ENCODE peak calls at places on chromosomes 1 and 21, in ten cellular contexts. U is fibroblast of lung; I is IMR-90; L is left lung; G is tibial artery; X is keratinocyte; W is hepatocyte; Q is CD4-positive, alpha-beta memory T cell; J is Panc1; S is psoas muscle. B is an unnamed sample.

GRCh38 chr1:7298145-7298544 is 473.0 kb upstream of the VAMP3 start:
- DNase-seq in Q (no peak), I (no peak), U (no peak), W (no peak), S (no peak), G (no peak), J (no peak), X (no peak), L (no peak), B (no peak)

GRCh38 chr1:3111616-3112021 is 42.6 kb downstream of the PRDM16 start:
- DNase-seq in J (no peak), U (no peak), Q (no peak), L (no peak), S (no peak), X (no peak), G (no peak), W (no peak), I (no peak), B (no peak)

GRCh38 chr1:180922637-180923023 is 9.9 kb downstream of the KIAA1614 start:
- DNase-seq in X (no peak), Q (no peak), U (no peak), W (no peak), J (no peak), S (no peak), G (no peak), L (peak; percentile 6), I (no peak), B (no peak)

GRCh38 chr1:234597894-234598293 is 12.1 kb downstream of the IRF2BP2 start:
- DNase-seq in U (peak; percentile 47), Q (peak; percentile 61), W (peak; percentile 52), J (no peak), S (no peak), G (no peak), L (no peak), X (no peak), I (peak; percentile 66), B (no peak)

GRCh38 chr1:36224537-36225297 is 474 bp downstream of the THRAP3 start:
- DNase-seq in G (peak; percentile 83), I (peak; percentile 83), X (peak; percentile 21), L (peak; percentile 93), J (peak; percentile 38), U (peak; percentile 84), W (peak; percentile 89), S (peak; percentile 79), Q (no peak), B (peak; percentile 88)

GRCh38 chr1:58786927-58787245 is 3.0 kb upstream of the JUN start:
- DNase-seq in I (no peak), J (no peak), Q (no peak), X (no peak), U (no peak), G (no peak), S (no peak), L (no peak), W (no peak), B (no peak)

GRCh38 chr1:14629363-14629762 is 30.9 kb downstream of the KAZN start:
- DNase-seq in S (no peak), Q (no peak), L (no peak), G (no peak), I (no peak), J (no peak), U (no peak), W (no peak), X (no peak), B (no peak)

GRCh38 chr1:212914789-212915188 is 35.6 kb upstream of the VASH2 start:
- DNase-seq in W (no peak), L (no peak), U (no peak), I (no peak), Q (no peak), G (no peak), X (no peak), S (no peak), J (no peak), B (no peak)

GRCh38 chr1:25813734-25814471 is 5.9 kb upstream of the MTFR1L start:
- DNase-seq in S (no peak), G (no peak), U (no peak), W (no peak), I (no peak), X (no peak), Q (no peak), J (no peak), L (no peak), B (no peak)

GRCh38 chr1:192936313-192937018 is 122.7 kb downstream of the UCHL5 start:
- DNase-seq in Q (no peak), U (no peak), I (no peak), X (no peak), S (no peak), G (no peak), W (no peak), L (no peak), J (no peak), B (no peak)

GRCh38 chr1:19338323-19338762 is 26.2 kb downstream of the SLC66A1 start:
- DNase-seq in Q (no peak), G (no peak), S (no peak), U (no peak), L (no peak), X (no peak), I (no peak), W (peak; percentile 66), J (no peak), B (no peak)

GRCh38 chr1:169312084-169312954 is 55.3 kb downstream of the NME7 start:
- DNase-seq in L (no peak), W (peak; percentile 47), I (peak; percentile 98), Q (peak; percentile 3), J (peak; percentile 90), S (no peak), G (no peak), U (peak; percentile 99), X (peak; percentile 56), B (no peak)

GRCh38 chr1:217526636-217527035 is 104.3 kb downstream of the GPATCH2 start:
- DNase-seq in X (peak; percentile 13), Q (no peak), G (no peak), S (no peak), I (no peak), J (no peak), L (no peak), W (no peak), U (no peak), B (no peak)

GRCh38 chr1:38835230-38835827 is 24.2 kb downstream of the RRAGC start:
- DNase-seq in Q (peak; percentile 70), J (peak; percentile 72), W (peak; percentile 90), L (no peak), S (no peak), X (peak; percentile 55), I (peak; percentile 87), G (no peak), U (peak; percentile 77), B (no peak)

GRCh38 chr1:173870252-173871075 is 2.3 kb downstream of the ZBTB37 start:
- DNase-seq in W (no peak), Q (peak; percentile 37), X (no peak), S (no peak), U (no peak), I (no peak), G (no peak), J (no peak), L (no peak), B (no peak)

GRCh38 chr1:30856260-30856790 is 52.2 kb downstream of the SDC3 start:
- DNase-seq in S (no peak), W (no peak), G (no peak), U (peak; percentile 53), L (no peak), J (no peak), Q (no peak), I (no peak), X (no peak), B (peak; percentile 73)

DNA sequence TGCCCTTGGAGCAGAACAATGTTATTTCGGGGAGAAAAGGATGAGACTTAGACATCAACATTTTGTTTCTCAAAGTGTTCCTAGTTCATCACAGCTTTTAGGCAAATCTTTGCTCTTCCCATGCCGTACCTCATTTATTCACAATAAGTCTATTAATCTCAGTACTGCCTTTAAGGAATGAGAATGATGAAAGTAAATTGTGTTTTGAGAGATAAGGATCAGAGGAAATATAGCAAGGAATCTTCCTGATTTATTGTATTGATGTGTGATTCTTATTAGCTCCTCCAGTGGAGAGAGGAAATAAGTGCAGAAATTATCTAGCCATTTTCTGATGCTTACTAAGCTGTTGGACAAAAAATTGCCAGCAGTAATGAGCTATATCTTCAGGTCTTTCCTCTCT is 2.0 kb downstream of the POLR3C start:
- DNase-seq in S (no peak), J (no peak), X (no peak), G (no peak), I (no peak), Q (no peak), W (no peak), L (no peak), U (no peak), B (no peak)
- H3K36me3 ChIP-seq in S (peaks cover 59% of the 10 kb centered on the region), J (peaks cover 22% of the 10 kb centered on the region), X (peaks cover 18% of the 10 kb centered on the region), G (peaks cover 46% of the 10 kb centered on the region), I (peaks cover 26% of the 10 kb centered on the region), Q (peaks cover 43% of the 10 kb centered on the region), W (peaks cover 4% of the 10 kb centered on the region), L (peaks cover 52% of the 10 kb centered on the region), U (peaks cover 14% of the 10 kb centered on the region), B (peaks cover 5% of the 10 kb centered on the region)

DNA sequence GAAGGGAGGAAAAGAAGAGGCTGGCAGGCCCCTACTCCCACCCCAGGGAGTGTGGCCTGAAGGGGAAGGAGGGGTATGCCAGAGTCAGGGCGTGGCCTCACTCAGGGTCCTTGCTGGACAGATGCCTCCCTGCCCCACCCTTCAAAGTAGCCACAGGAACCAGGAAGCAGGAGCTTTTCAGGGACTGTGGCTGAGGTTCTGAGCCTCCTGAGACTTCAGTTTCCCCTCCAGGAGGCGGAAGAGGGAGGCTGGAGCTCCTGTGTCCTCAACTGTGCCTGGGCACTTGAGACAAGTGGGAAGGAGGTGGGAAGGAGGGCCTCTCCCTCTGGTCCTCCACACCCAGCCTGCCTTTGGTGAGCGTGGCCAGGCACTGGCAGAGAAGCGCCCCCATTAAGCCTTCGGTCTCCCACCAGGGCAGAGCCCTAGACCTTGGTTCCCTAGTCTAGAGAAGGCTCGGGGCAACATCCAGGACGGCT is 5.3 kb downstream of the CELSR2 start:
- DNase-seq in U (no peak), L (peak; percentile 22), X (no peak), S (no peak), J (no peak), Q (no peak), W (no peak), G (no peak), I (no peak), B (peak; percentile 34)
- H3K27ac ChIP-seq in U (no peak overlapping the region), L (no peak overlapping the region), X (no peak overlapping the region), S (peak overlapping the region; percentile 67), J (no peak overlapping the region), Q (no peak overlapping the region), W (no peak overlapping the region), G (peak overlapping the region; percentile 79), I (no peak overlapping the region), B (no peak overlapping the region)

DNA sequence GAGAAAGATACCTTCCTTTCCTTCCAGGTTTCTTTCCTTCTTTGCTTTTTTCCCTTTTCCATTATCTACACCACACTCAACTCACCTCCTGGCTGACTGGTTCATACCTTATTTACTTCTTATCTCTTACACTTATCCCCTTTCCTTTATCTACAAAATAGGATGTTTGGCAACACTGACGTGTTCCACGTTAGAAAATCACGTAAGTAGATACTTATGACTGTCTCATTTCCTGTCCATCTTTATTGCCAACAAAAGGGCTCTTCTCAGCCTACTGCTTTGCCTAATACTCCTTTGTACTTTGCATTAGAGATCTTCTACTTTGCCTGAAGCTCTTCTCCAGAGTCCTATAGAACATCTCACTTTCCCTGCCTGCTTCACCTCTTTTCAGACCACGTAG is 25.1 kb downstream of the SYNJ1 start:
- DNase-seq in W (peak; percentile 6), L (no peak), X (no peak), S (no peak), I (peak; percentile 89), G (no peak), Q (no peak), U (peak; percentile 76), J (no peak), B (no peak)
- H3K4me3 ChIP-seq in W (no peak overlapping the region), L (no peak overlapping the region), X (no peak overlapping the region), S (no peak overlapping the region), I (no peak overlapping the region), G (no peak overlapping the region), Q (no peak overlapping the region), U (no peak overlapping the region), J (no peak overlapping the region), B (no peak overlapping the region)

GRCh38 chr1:22117238-22117637 is 25.7 kb downstream of the WNT4 start:
- DNase-seq in U (no peak), J (no peak), W (no peak), S (no peak), G (no peak), X (no peak), L (no peak), I (no peak), Q (no peak), B (no peak)
- H3K36me3 ChIP-seq in U (peaks cover 19% of the 10 kb centered on the region), J (no peaks in the 10 kb centered on the region), W (no peaks in the 10 kb centered on the region), S (peaks cover 38% of the 10 kb centered on the region), G (peaks cover 5% of the 10 kb centered on the region), X (peaks cover 22% of the 10 kb centered on the region), L (peaks cover 71% of the 10 kb centered on the region), I (peaks cover 38% of the 10 kb centered on the region), Q (peaks cover 30% of the 10 kb centered on the region), B (no peaks in the 10 kb centered on the region)

B was measured in aorta.